ENCODE peak calls at places on chromosomes 2 and 18, in six cellular contexts. H is stromal cell of bone marrow; U is T-cell; M is HT-29; N is fibroblast of mammary gland; J is activated CD4-positive, CD25-positive, alpha-beta regulatory T cell. S is an unnamed sample.

GRCh38 chr18:46587568-46587967 is 69.5 kb downstream of the LOXHD1 start:
- DNase-seq in H (no peak), U (no peak), M (no peak), N (no peak), J (no peak), S (no peak)

GRCh38 chr2:223853425-223853837 is 16.0 kb upstream of the AP1S3 start:
- DNase-seq in H (no peak), U (no peak), M (no peak), N (peak), J (no peak), S (no peak)

GRCh38 chr18:8750954-8751415 is 45.6 kb downstream of the MTCL1 start:
- DNase-seq in H (peak), U (no peak), M (no peak), N (peak), J (no peak), S (peak)

GRCh38 chr2:60818272-60818671 is 62.2 kb downstream of the PAPOLG start:
- DNase-seq in H (no peak), U (no peak), M (no peak), N (peak), J (no peak), S (no peak)

GRCh38 chr2:211967234-211967633 is 571.4 kb downstream of the ERBB4 start:
- DNase-seq in H (no peak), U (no peak), M (no peak), N (no peak), J (no peak), S (no peak)

GRCh38 chr2:94871226-94872087 is at the start of gene TEKT4:
- DNase-seq in H (no peak), U (no peak), M (no peak), N (no peak), J (no peak), S (no peak)

GRCh38 chr18:3995476-3996102 is 459.5 kb downstream of the DLGAP1 start:
- DNase-seq in H (peak), U (peak), M (peak), N (peak), J (peak), S (peak)

GRCh38 chr2:234823196-234823876 is 128.5 kb upstream of the SH3BP4 start:
- DNase-seq in H (no peak), U (no peak), M (no peak), N (no peak), J (no peak), S (no peak)

GRCh38 chr2:199339826-199340605 is 117.7 kb downstream of the SATB2 start:
- DNase-seq in H (peak), U (no peak), M (no peak), N (peak), J (no peak), S (peak)

GRCh38 chr2:10412380-10412779 is 35.7 kb downstream of the ODC1 start:
- DNase-seq in H (no peak), U (no peak), M (peak), N (peak), J (no peak), S (no peak)

GRCh38 chr2:168545439-168546082 is 89.5 kb downstream of the CERS6 start:
- DNase-seq in H (peak), U (no peak), M (peak), N (peak), J (no peak), S (no peak)

GRCh38 chr2:144358531-144358930 is 161.4 kb downstream of the ZEB2 start:
- DNase-seq in H (no peak), U (no peak), M (no peak), N (no peak), J (no peak), S (no peak)

GRCh38 chr2:97849881-97850540 is 136.6 kb downstream of the ZAP70 start:
- DNase-seq in H (no peak), U (no peak), M (no peak), N (peak), J (no peak), S (no peak)

GRCh38 chr2:176585791-176586190 is 316.5 kb downstream of the MTX2 start:
- DNase-seq in H (no peak), U (no peak), M (no peak), N (no peak), J (no peak), S (no peak)

S was measured in AG09319.